ENCODE peak calls at places on chromosomes 6 and 20, in five cellular contexts. R, N, G, M and T are unnamed samples. For H3K36me3 and H3K27me3, the result is how much of the 10 kb centered on the place peaks cover.

GRCh38 chr20:33791959-33792597 is 19.1 kb upstream of the CHMP4B start:
- DNase-seq in N (peak), M (no peak), G (peak), R (peak), T (peak)

GRCh38 chr6:32369678-32370077 is 2.0 kb downstream of the TSBP1 start:
- DNase-seq in G (no peak), N (no peak), M (no peak), R (no peak), T (no peak)

GRCh38 chr20:38755324-38755910 is 7.2 kb downstream of the ACTR5 start:
- DNase-seq in G (no peak), M (no peak), N (no peak), R (no peak), T (no peak)

GRCh38 chr6:3455490-3456394 is 1.1 kb downstream of the SLC22A23 start:
- DNase-seq in N (no peak), M (no peak), G (peak), R (peak), T (peak)

GRCh38 chr6:5665173-5665572 is 341.6 kb downstream of the NRN1 start:
- DNase-seq in R (no peak), G (no peak), N (no peak), M (no peak), T (no peak)

GRCh38 chr20:14335122-14335521 is 2.3 kb downstream of the FLRT3 start:
- DNase-seq in G (no peak), M (no peak), R (no peak), N (no peak), T (no peak)

GRCh38 chr6:108133594-108134179 is 32.1 kb upstream of the NR2E1 start:
- DNase-seq in N (no peak), R (peak), M (peak), G (peak), T (peak)

GRCh38 chr6:18148304-18149025 is 6.4 kb downstream of the TPMT start:
- DNase-seq in G (no peak), N (no peak), R (no peak), M (no peak), T (no peak)

GRCh38 chr6:7146079-7146828 is 38.5 kb downstream of the RREB1 start:
- DNase-seq in M (peak), N (peak), R (peak), G (peak), T (peak)

GRCh38 chr6:159311618-159312017 is 142.4 kb downstream of the FNDC1 start:
- DNase-seq in M (no peak), N (no peak), R (no peak), G (no peak), T (no peak)

GRCh38 chr6:106275692-106276091 is 49.9 kb downstream of the ATG5 start:
- DNase-seq in G (no peak), N (no peak), R (no peak), M (no peak), T (no peak)

GRCh38 chr6:19837511-19838441 is 606 bp downstream of the ID4 start:
- DNase-seq in G (peak), R (peak), M (peak), N (no peak), T (peak)

GRCh38 chr6:18115356-18115755 is 7.1 kb downstream of the NHLRC1 start:
- DNase-seq in M (no peak), R (no peak), G (no peak), N (no peak), T (no peak)

GRCh38 chr6:89430563-89430962 is 2.4 kb upstream of the ANKRD6 start:
- DNase-seq in N (no peak), M (no peak), R (no peak), G (no peak), T (no peak)

GRCh38 chr20:23622839-23623343 is 14.9 kb downstream of the CST3 start:
- DNase-seq in G (peak), R (peak), M (peak), N (peak), T (no peak)

GRCh38 chr20:5000263-5001173 is 792 bp downstream of the SLC23A2 start:
- DNase-seq in G (peak), M (peak), R (peak), N (peak), T (peak)

GRCh38 chr6:31619805-31620585 is 520 bp upstream of the PRRC2A start:
- DNase-seq in M (peak), N (peak), R (peak), G (peak), T (peak)

GRCh38 chr6:150667977-150668716 is 68.5 kb downstream of the PLEKHG1 start:
- DNase-seq in M (peak), R (peak), G (peak), N (peak), T (peak)

GRCh38 chr6:168125429-168126001 is 46.5 kb upstream of the FRMD1 start:
- DNase-seq in G (no peak), M (no peak), N (no peak), R (no peak), T (no peak)

GRCh38 chr20:39395478-39396291 is 433.5 kb downstream of the DHX35 start:
- DNase-seq in N (no peak), R (no peak), M (no peak), G (no peak), T (no peak)

GRCh38 chr6:144264270-144265060 is 20.7 kb upstream of the UTRN start:
- DNase-seq in G (no peak), M (no peak), R (no peak), N (no peak), T (no peak)

GRCh38 chr20:63163171-63163570 is 52.8 kb downstream of the YTHDF1 start:
- DNase-seq in R (no peak), G (no peak), N (no peak), M (no peak), T (no peak)

GRCh38 chr6:25623874-25624273 is 28.1 kb upstream of the SCGN start:
- DNase-seq in M (no peak), G (no peak), R (no peak), N (no peak), T (no peak)

GRCh38 chr20:11755071-11755881 is 162.4 kb upstream of the BTBD3 start:
- DNase-seq in R (no peak), G (no peak), N (no peak), M (no peak), T (no peak)

GRCh38 chr6:159606786-159607185 is 86.3 kb downstream of the SOD2 start:
- DNase-seq in R (no peak), M (no peak), G (no peak), N (no peak), T (no peak)

GRCh38 chr20:38228436-38228835 is 32.1 kb downstream of the KIAA1755 start:
- DNase-seq in M (no peak), G (no peak), R (no peak), N (no peak), T (no peak)

GRCh38 chr20:48846516-48847492 is 19.0 kb upstream of the PREX1 start:
- DNase-seq in N (no peak), R (no peak), G (no peak), M (no peak), T (no peak)

GRCh38 chr6:116556065-116556464 is 2.5 kb downstream of the CALHM4 start:
- DNase-seq in M (no peak), N (no peak), G (no peak), R (no peak), T (no peak)

GRCh38 chr20:58688838-58689237 is 3.8 kb upstream of the NPEPL1 start:
- DNase-seq in R (no peak), G (peak), N (no peak), M (peak), T (no peak)

GRCh38 chr20:60446273-60447111 is 488.3 kb downstream of the CDH26 start:
- DNase-seq in N (no peak), G (no peak), M (no peak), R (no peak), T (no peak)

GRCh38 chr20:22312744-22313346 is 271.5 kb downstream of the FOXA2 start:
- DNase-seq in G (peak), R (no peak), N (peak), M (no peak), T (no peak)

GRCh38 chr6:112086744-112087135 is 542 bp downstream of the TUBE1 start:
- DNase-seq in N (peak), M (no peak), G (no peak), R (no peak), T (no peak)

GRCh38 chr6:13242590-13242989 is 85.7 kb downstream of the TBC1D7 start:
- DNase-seq in G (no peak), M (no peak), R (no peak), N (no peak), T (no peak)

GRCh38 chr6:13239530-13240455 is 88.5 kb downstream of the TBC1D7 start:
- DNase-seq in M (no peak), G (no peak), N (no peak), R (no peak), T (no peak)

GRCh38 chr6:13241364-13241763 is 87.0 kb downstream of the TBC1D7 start:
- DNase-seq in R (no peak), G (no peak), M (no peak), N (no peak), T (no peak)

GRCh38 chr6:13242178-13242577 is 86.2 kb downstream of the TBC1D7 start:
- DNase-seq in N (no peak), G (no peak), M (no peak), R (no peak), T (no peak)

GRCh38 chr6:13243033-13243432 is 85.3 kb downstream of the TBC1D7 start:
- DNase-seq in G (no peak), N (no peak), R (no peak), M (no peak), T (no peak)
- H3K4me3 ChIP-seq in G (no peak), N (no peak), R (no peak), M (no peak), T (no peak)

DNA sequence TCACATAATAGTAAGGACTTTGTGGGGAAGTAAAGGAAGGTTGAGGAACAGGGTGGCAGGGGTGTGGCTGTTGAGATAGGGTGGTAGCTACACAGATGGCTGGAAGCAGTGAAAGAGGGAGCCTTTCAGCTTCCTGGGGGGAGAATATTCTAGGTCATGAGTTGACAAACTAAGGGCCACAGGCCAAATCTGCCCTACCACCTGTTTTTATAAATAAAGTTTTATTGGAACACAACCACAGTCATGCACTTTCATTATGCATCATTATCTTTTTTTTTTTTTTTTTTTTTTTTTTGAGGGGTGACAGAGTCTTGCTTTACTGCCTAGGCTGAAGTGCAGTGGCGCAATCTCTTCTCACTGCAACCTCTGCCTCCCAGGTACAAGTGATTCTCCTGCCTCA is 243.1 kb downstream of the NFATC2 start:
- DNase-seq in N (no peak), R (no peak), M (no peak), G (no peak), T (no peak)
- H3K36me3 ChIP-seq in N (under half), R (under half), M (under half), G (under half), T (under half)

DNA sequence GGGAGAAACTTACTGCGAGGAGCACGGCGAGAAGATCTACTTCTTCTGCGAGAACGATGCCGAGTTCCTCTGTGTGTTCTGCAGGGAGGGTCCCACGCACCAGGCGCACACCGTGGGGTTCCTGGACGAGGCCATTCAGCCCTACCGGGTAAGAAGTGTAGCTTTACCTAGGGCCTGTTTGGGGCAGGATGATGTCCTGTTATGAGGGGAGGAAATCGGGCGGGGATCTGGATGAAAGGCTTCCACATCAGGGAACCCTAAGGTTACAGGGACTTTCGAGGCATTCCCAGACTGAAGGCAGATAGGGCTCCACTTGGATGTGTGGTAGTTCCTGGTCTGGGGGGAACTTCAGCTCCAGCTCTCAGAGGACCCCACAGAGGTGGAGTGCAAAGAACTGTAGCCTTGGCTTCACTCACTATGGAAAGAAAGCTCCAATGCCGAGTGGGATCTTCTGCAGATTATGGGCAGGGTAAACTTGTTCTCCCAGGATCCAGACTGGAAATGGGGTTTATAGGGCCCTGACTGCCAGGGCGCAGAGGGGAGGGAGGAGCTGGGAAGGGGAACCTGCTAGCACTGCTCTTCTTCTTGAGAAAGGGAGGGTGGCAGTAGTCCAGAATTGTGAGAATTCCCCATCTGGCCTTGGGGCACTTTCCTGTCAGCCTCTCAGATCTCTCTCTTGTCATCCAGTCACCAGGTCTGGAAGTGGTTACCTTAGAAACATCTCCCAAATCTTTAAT is 740 bp downstream of the TRIM15 start:
- DNase-seq in M (no peak), R (no peak), G (no peak), N (no peak), T (no peak)
- H3K27me3 ChIP-seq in M (half or more), R (under half), G (under half), N (under half), T (under half)

GRCh38 chr6:142853244-142854180 is 91.5 kb downstream of the HIVEP2 start:
- DNase-seq in M (no peak), N (no peak), G (no peak), R (no peak), T (no peak)
- H3K4me3 ChIP-seq in M (no peak), N (no peak), G (no peak), R (no peak), T (no peak)

DNA sequence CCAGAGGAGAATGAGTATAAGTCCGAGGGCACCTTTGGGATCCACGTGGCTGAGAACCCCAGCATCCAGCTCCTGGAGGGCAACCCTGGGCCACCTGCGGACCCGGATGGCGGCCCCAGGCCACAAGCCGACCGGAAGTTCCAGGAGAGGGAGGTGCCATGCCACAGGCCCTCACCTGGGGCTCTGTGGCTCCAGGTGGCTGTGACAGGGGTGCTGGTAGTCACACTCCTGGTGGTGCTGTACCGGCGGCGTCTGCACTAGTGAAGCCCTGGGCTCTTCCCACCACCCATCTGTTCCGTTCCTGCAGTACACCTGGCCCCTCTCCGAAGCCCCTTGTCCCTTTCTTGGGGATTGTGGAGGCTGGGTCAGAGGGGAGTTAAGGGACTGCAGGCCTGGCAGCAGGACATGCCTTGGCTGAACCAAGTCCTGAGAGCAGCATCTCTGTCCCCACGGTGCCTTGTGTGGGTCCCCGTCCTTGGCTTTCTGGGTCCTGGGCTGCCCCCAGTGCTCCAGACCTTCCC is 19.3 kb downstream of the MAVS start:
- DNase-seq in G (no peak), N (no peak), M (no peak), R (no peak), T (no peak)
- H3K36me3 ChIP-seq in G (half or more), N (under half), M (half or more), R (half or more), T (half or more)

DNA sequence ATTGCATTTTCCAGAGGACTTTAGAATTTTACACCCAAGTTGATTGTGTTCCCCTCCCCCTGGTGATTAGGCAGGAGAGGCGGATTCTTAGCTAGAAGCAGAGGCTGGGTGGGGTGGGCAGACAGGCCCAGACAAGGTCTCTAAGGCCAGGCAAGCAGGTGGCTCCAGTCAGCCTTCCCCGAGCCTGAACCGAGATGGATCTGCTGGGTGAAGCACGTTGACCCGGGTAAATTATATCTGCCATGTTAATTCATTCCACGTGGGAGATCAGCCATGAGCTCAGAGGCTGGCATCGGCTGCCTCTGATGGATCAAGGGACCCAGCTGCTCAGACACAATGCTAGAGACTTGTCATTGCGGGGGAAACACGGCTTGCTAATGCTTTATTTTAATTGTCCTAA is 159.5 kb upstream of the MAFB start:
- DNase-seq in M (no peak), G (no peak), N (no peak), R (no peak), T (no peak)
- H3K27me3 ChIP-seq in M (under half), G (under half), N (under half), R (under half), T (under half)